ENCODE peak calls at places on chromosomes 5 and 9, in nine cellular contexts. One of them, this sample, is unnamed.
A peak's percentile ranks its signal among the peaks of the same experiment; 100 is the strongest.

GRCh38 chr9:89311346-89312153 is 555 bp downstream of the CKS2 start:
- DNase-seq in iris pigment epithelial cell: no peak
- DNase-seq in KG1: no peak
- DNase-seq in DMS153: no peak
- DNase-seq in stimulated activated naive CD4-positive, alpha-beta T cell: no peak
- DNase-seq in HepG2: no peak
- DNase-seq in iPS DF 6.9: no peak
- DNase-seq in GM12865: peak; percentile 35
- DNase-seq in ACHN: peak; percentile 17
- DNase-seq in this sample: no peak

GRCh38 chr9:95477441-95477840 is 39.3 kb downstream of the PTCH1 start:
- DNase-seq in iris pigment epithelial cell: no peak
- DNase-seq in KG1: no peak
- DNase-seq in DMS153: no peak
- DNase-seq in stimulated activated naive CD4-positive, alpha-beta T cell: no peak
- DNase-seq in HepG2: no peak
- DNase-seq in iPS DF 6.9: no peak
- DNase-seq in GM12865: no peak
- DNase-seq in ACHN: no peak
- DNase-seq in this sample: no peak

GRCh38 chr5:132258102-132259060 is 885 bp downstream of the PDLIM4 start:
- DNase-seq in iris pigment epithelial cell: peak; percentile 72
- DNase-seq in KG1: no peak
- DNase-seq in DMS153: no peak
- DNase-seq in stimulated activated naive CD4-positive, alpha-beta T cell: no peak
- DNase-seq in HepG2: no peak
- DNase-seq in iPS DF 6.9: no peak
- DNase-seq in GM12865: no peak
- DNase-seq in ACHN: peak; percentile 32
- DNase-seq in this sample: no peak

GRCh38 chr5:142814122-142814521 is 43.9 kb downstream of the ARHGAP26 start:
- DNase-seq in iris pigment epithelial cell: no peak
- DNase-seq in KG1: no peak
- DNase-seq in DMS153: no peak
- DNase-seq in stimulated activated naive CD4-positive, alpha-beta T cell: no peak
- DNase-seq in HepG2: no peak
- DNase-seq in iPS DF 6.9: no peak
- DNase-seq in GM12865: no peak
- DNase-seq in ACHN: no peak
- DNase-seq in this sample: no peak

GRCh38 chr9:14193338-14193980 is 120.5 kb downstream of the NFIB start:
- DNase-seq in iris pigment epithelial cell: no peak
- DNase-seq in KG1: no peak
- DNase-seq in DMS153: no peak
- DNase-seq in stimulated activated naive CD4-positive, alpha-beta T cell: no peak
- DNase-seq in HepG2: no peak
- DNase-seq in iPS DF 6.9: no peak
- DNase-seq in GM12865: no peak
- DNase-seq in ACHN: no peak
- DNase-seq in this sample: no peak

GRCh38 chr9:6216002-6216401 is 395 bp downstream of the IL33 start:
- DNase-seq in iris pigment epithelial cell: no peak
- DNase-seq in KG1: no peak
- DNase-seq in DMS153: no peak
- DNase-seq in stimulated activated naive CD4-positive, alpha-beta T cell: no peak
- DNase-seq in HepG2: no peak
- DNase-seq in iPS DF 6.9: no peak
- DNase-seq in GM12865: no peak
- DNase-seq in ACHN: no peak
- DNase-seq in this sample: no peak

GRCh38 chr9:131275332-131276106 is 791 bp downstream of the FAM78A start:
- DNase-seq in iris pigment epithelial cell: no peak
- DNase-seq in KG1: peak; percentile 49
- DNase-seq in DMS153: no peak
- DNase-seq in stimulated activated naive CD4-positive, alpha-beta T cell: no peak
- DNase-seq in HepG2: peak; percentile 48
- DNase-seq in iPS DF 6.9: no peak
- DNase-seq in GM12865: peak; percentile 76
- DNase-seq in ACHN: no peak
- DNase-seq in this sample: no peak

GRCh38 chr9:134175808-134176598 is 11.6 kb upstream of the RNU6ATAC start:
- DNase-seq in iris pigment epithelial cell: no peak
- DNase-seq in KG1: no peak
- DNase-seq in DMS153: no peak
- DNase-seq in stimulated activated naive CD4-positive, alpha-beta T cell: no peak
- DNase-seq in HepG2: peak; percentile 44
- DNase-seq in iPS DF 6.9: no peak
- DNase-seq in GM12865: no peak
- DNase-seq in ACHN: no peak
- DNase-seq in this sample: no peak

This sample was measured in cardiac septum.